ENCODE peak calls at places on chromosomes 11 and 22, in five cellular contexts. C is HFF-Myc, W is heart left ventricle, V is bronchial epithelial cell, X is astrocyte of the spinal cord. J is an unnamed sample.

GRCh38 chr11:7523416-7524210 is 9.8 kb downstream of the PPFIBP2 start:
- DNase-seq in C (no peak), W (no peak), X (no peak), V (no peak), J (no peak)

GRCh38 chr11:72061739-72062396 is 18.5 kb downstream of the NUMA1 start:
- DNase-seq in V (no peak), W (no peak), C (no peak), X (no peak), J (no peak)

GRCh38 chr22:36736701-36737320 is 33.3 kb upstream of the CACNG2 start:
- DNase-seq in X (no peak), C (no peak), V (no peak), W (no peak), J (no peak)

GRCh38 chr11:113876074-113876797 is 864 bp upstream of the USP28 start:
- DNase-seq in W (no peak), C (no peak), V (no peak), X (no peak), J (no peak)

GRCh38 chr11:109241988-109242387 is 180.0 kb upstream of the C11orf87 start:
- DNase-seq in W (no peak), V (peak), C (no peak), X (no peak), J (no peak)

GRCh38 chr11:1930448-1930802 is 10.9 kb downstream of the TNNT3 start:
- DNase-seq in C (no peak), V (no peak), X (no peak), W (no peak), J (no peak)

GRCh38 chr11:134046681-134047449 is 22.0 kb upstream of the JAM3 start:
- DNase-seq in W (no peak), C (no peak), X (no peak), V (no peak), J (no peak)

GRCh38 chr11:46338636-46338987 is 8.7 kb upstream of the DGKZ start:
- DNase-seq in V (no peak), W (no peak), X (no peak), C (no peak), J (no peak)

GRCh38 chr22:21447694-21448402 is 19.3 kb upstream of the TMEM191C start:
- DNase-seq in C (no peak), X (no peak), W (no peak), V (no peak), J (no peak)

GRCh38 chr11:134576721-134577171 is 164.7 kb upstream of the B3GAT1 start:
- DNase-seq in V (no peak), X (no peak), W (no peak), C (no peak), J (no peak)

GRCh38 chr22:17191163-17191562 is 28.1 kb downstream of the ADA2 start:
- DNase-seq in X (peak), C (no peak), W (no peak), V (no peak), J (peak)

GRCh38 chr11:115676206-115676605 is 172.0 kb upstream of the CADM1 start:
- DNase-seq in X (no peak), V (no peak), C (no peak), W (no peak), J (no peak)

GRCh38 chr22:45882881-45883810 is 93.8 kb downstream of the WNT7B start:
- DNase-seq in C (no peak), X (no peak), V (no peak), W (no peak), J (no peak)

GRCh38 chr22:31893460-31893859 is 50.9 kb upstream of the YWHAH start:
- DNase-seq in W (peak), X (peak), V (no peak), C (no peak), J (no peak)

GRCh38 chr11:133249530-133249929 is 282.8 kb downstream of the OPCML start:
- DNase-seq in W (no peak), C (no peak), V (no peak), X (no peak), J (no peak)

GRCh38 chr11:126359431-126360048 is 4.1 kb downstream of the ST3GAL4 start:
- DNase-seq in X (peak), V (no peak), W (peak), C (peak), J (peak)

GRCh38 chr22:46019351-46019750 is 42.4 kb upstream of the WNT7B start:
- DNase-seq in V (no peak), X (no peak), W (no peak), C (no peak), J (no peak)

GRCh38 chr11:116461789-116462188 is 311.0 kb downstream of the BUD13 start:
- DNase-seq in X (no peak), V (peak), W (no peak), C (no peak), J (no peak)

GRCh38 chr11:31824791-31825452 is 13.8 kb upstream of the PAX6 start:
- DNase-seq in X (no peak), C (no peak), W (no peak), V (no peak), J (no peak)

GRCh38 chr11:31825453-31826391 is 14.6 kb upstream of the PAX6 start:
- DNase-seq in C (no peak), V (no peak), W (no peak), X (no peak), J (no peak)

GRCh38 chr11:31827458-31828206 is 16.5 kb upstream of the PAX6 start:
- DNase-seq in V (no peak), X (no peak), W (no peak), C (no peak), J (no peak)

GRCh38 chr11:31828217-31828616 is 17.1 kb upstream of the PAX6 start:
- DNase-seq in C (no peak), W (no peak), X (no peak), V (no peak), J (no peak)

DNA sequence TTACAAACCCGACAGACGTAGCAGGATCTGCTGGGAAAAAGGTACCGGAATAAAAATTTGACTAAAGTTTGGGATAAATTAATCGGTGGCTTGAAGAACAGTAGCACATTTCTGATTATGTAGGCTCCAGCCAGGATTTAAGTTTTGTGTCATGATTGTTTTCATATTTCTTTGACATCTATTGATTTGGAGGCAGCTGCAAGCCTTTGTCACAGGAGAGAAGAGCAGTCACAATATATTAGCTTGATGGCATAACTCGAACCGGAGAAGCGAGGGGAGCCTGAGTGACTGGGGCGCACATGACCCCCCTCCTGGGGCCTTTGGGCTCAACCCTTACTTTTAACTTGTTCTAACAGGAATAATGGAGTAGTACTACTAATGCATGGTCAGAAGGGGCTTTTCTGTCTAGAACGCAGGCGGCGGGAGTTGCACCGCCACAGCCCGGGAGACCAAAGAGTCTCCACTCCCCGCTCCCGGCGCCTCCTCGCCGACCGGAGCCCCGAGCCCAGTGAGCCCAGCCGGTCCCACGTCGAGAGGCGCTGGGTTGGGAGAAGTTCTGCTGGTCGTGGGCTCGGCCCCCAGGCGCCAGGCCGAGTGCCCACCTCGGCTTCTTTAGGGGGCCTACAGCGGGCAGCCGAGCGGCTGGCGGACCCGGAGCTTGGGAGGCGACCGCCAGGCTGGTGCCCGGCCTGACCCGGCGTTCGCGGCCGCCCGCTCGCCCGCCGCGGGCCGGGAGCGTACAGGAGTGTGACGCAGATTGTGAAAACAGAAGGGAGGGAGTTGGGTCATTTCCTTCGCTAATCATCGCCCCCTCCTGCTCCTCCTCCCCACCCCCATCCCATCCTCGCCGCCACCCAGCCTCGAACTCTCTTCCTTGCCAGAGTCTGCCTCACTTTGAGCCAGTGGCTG is 15.7 kb upstream of the PAX6 start:
- DNase-seq in W (no peak), X (no peak), C (no peak), V (no peak), J (no peak)
- H3K4me3 ChIP-seq in W (no peak), X (no peak), C (no peak), V (no peak), J (no peak)

GRCh38 chr11:36056160-36056751 is 112.4 kb downstream of the LDLRAD3 start:
- DNase-seq in V (peak), W (no peak), C (no peak), X (no peak), J (no peak)
- TF ChIP-seq CTCF in V (peak), W (peak), C (peak), X (peak), J (peak)

GRCh38 chr11:60942970-60943565 is 8.9 kb downstream of the SLC15A3 start:
- DNase-seq in V (peak), W (no peak), X (no peak), C (no peak), J (no peak)
- H3K4me3 ChIP-seq in V (no peak), W (no peak), X (no peak), C (no peak), J (no peak)

DNA sequence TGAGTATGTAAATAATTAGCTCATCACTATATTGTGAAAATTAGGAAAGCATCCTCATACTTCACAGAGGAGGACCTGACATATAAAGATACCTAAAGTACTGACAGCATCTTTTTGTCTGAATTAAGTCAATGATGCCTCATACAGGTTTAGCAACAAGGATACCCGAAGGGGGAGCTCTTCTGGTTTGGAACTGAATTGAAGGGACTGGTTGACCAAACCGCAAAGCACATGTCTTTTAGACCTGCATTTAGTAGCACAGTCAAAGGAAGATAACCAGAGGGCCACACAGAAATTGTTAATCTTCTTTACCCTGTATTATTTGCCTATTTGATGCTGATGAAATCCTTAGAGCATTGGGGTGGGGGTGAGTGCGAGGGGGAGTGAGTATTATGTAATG is 12.9 kb upstream of the WT1 start:
- DNase-seq in W (no peak), C (peak), X (no peak), V (peak), J (no peak)
- TF ChIP-seq CTCF in W (no peak), C (peak), X (peak), V (peak), J (no peak)

GRCh38 chr11:95016133-95016532 is 8.9 kb upstream of the KDM4E start:
- DNase-seq in C (no peak), X (no peak), V (no peak), W (no peak), J (no peak)
- H3K4me3 ChIP-seq in C (no peak), X (no peak), V (no peak), W (no peak), J (no peak)

GRCh38 chr11:67438121-67438902 is 830 bp upstream of the PTPRCAP start:
- DNase-seq in C (no peak), W (no peak), V (no peak), X (no peak), J (no peak)

GRCh38 chr11:67440229-67441081 is 2.8 kb downstream of the CORO1B start:
- DNase-seq in V (no peak), C (no peak), X (no peak), W (no peak), J (no peak)

GRCh38 chr11:67441731-67442401 is 1.4 kb downstream of the CORO1B start:
- DNase-seq in X (no peak), C (no peak), V (no peak), W (no peak), J (no peak)

GRCh38 chr11:67441082-67441683 is 2.1 kb downstream of the CORO1B start:
- DNase-seq in W (no peak), C (no peak), X (no peak), V (no peak), J (no peak)

GRCh38 chr11:67439321-67440228 is 2.1 kb upstream of the PTPRCAP start:
- DNase-seq in X (peak), W (no peak), V (peak), C (no peak), J (peak)
- TF ChIP-seq CTCF in X (peak), W (no peak), V (peak), C (peak), J (peak)

DNA sequence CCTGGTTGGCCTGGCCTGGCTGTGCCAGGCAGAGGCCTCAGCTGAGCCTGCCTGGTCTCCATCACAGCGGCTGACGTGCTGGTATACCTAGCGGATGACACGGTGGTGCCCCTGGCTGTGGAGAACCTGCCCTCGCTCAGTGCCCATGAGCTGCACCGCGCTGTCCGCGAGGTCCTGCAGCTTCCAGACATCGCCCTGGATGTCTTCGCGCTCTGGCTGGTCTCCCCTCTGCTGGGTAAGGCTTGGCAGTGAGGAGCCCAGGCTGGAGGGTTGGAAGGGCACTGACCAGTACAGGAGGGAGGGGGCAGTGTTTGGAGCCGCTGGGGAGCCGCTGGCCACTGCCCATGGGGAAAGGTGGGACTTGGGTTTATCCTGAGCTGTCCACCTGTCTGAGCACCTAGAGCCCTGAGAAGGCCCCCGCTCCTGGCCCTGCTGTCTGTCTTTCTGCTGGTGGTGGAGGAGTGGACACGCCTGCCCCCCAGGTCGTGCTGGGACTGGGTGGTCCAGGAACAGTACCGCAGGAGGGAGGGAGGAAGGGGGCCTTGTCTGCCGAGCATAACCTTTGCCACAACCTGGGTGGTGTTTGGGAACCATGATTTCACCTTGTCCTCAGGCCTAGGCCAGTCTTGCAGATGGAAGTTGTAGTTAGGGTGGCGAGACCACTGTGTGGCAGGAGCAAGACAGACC is 3.0 kb downstream of the FRMD8 start:
- DNase-seq in C (no peak), X (no peak), V (no peak), W (no peak), J (no peak)
- H3K4me3 ChIP-seq in C (peak), X (no peak), V (no peak), W (peak), J (no peak)

DNA sequence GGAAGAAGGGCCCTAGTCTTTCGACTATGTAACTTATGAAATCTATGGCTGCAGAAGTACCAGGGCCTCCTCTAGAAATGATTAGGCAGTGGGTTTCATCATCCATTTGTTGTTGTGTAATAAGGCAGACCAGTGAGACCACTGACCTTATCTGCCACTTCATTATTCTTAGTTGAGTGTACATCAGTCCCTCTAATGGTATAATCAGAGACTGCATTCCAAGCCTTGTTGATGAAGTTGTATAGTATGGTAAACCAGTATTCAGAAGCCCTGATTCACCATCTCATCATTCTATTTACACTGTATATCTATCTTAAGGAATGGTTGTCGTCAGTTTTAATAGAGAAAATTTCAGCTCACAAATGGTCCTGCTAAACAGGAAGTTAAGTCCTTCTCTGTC is 32.2 kb upstream of the GRIA4 start:
- DNase-seq in C (no peak), W (no peak), V (peak), X (no peak), J (no peak)
- TF ChIP-seq CTCF in C (no peak), W (no peak), V (no peak), X (peak), J (no peak)

DNA sequence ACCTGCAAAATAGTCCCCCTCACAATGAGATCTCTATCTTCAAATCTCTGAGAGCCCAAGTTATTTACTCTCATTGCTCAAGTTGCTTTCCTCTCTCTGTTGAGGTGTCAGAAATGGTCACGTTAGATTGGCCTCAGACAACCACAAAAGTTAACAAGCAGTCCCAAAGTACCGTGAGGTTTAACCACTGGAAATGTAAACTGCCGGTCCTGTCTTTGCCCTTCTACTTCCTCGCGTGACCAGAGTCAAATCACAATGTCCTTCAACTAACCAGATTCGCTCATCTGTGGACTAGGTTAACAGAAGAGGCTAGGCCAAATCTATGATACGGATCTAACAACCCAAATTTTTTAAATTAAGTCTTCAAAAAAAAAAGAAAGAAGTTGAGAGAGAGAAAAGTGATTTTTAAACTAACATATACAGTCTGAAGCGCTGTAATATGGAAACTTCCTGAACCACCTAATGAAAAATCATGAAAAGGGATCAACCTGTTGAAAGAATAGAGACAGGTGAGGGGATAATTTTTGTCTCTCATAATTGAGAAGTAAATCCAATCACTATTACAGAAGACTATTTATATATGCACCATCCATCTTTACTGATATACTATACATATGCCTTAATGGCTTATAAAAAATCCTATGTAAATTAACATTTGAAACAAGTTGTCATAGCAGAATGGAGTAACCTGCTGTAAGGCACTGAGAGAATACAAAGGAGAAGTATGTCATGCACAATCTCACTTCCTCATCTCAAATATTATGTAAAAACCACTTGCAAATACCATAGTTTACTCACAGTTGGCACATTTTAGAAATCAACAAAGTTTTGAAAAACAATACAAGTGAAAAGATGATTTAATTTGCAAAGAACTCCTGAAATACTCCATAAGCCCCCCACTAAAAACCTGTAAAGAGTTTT is 3.3 kb upstream of the JAML start:
- DNase-seq in W (no peak), X (no peak), V (no peak), C (no peak), J (no peak)
- H3K4me3 ChIP-seq in W (no peak), X (no peak), V (no peak), C (no peak), J (no peak)

GRCh38 chr11:22830082-22830414 is 447 bp upstream of the SVIP start:
- DNase-seq in X (no peak), W (no peak), V (no peak), C (no peak), J (no peak)
- TF ChIP-seq CTCF in X (no peak), W (no peak), V (no peak), C (no peak), J (no peak)

J was measured in foreskin fibroblast.